ENCODE peak calls at places on chromosomes 7 and 10, in six cellular contexts. One of them, this sample, is unnamed.

GRCh38 chr7:46162582-46162981 is 241.5 kb upstream of the IGFBP3 start:
- DNase-seq in sigmoid colon: no peak
- DNase-seq in adrenal gland: peak; percentile 16
- DNase-seq in PC-3: no peak
- DNase-seq in mucosa of descending colon: no peak
- DNase-seq in mesendoderm: no peak
- DNase-seq in this sample: no peak

GRCh38 chr10:49446031-49446430 is 50.1 kb upstream of the DRGX start:
- DNase-seq in sigmoid colon: no peak
- DNase-seq in adrenal gland: no peak
- DNase-seq in PC-3: peak; percentile 52
- DNase-seq in mucosa of descending colon: no peak
- DNase-seq in mesendoderm: no peak
- DNase-seq in this sample: no peak

GRCh38 chr7:12941512-12941911 is 254.1 kb downstream of the ARL4A start:
- DNase-seq in sigmoid colon: no peak
- DNase-seq in adrenal gland: no peak
- DNase-seq in PC-3: no peak
- DNase-seq in mucosa of descending colon: no peak
- DNase-seq in mesendoderm: no peak
- DNase-seq in this sample: no peak

GRCh38 chr10:47287365-47287802 is 12.6 kb upstream of the GDF10 start:
- DNase-seq in sigmoid colon: peak; percentile 47
- DNase-seq in adrenal gland: no peak
- DNase-seq in PC-3: peak; percentile 3
- DNase-seq in mucosa of descending colon: peak; percentile 27
- DNase-seq in mesendoderm: peak; percentile 44
- DNase-seq in this sample: peak; percentile 71

GRCh38 chr7:102073931-102074880 is 212.5 kb upstream of the SH2B2 start:
- DNase-seq in sigmoid colon: no peak
- DNase-seq in adrenal gland: no peak
- DNase-seq in PC-3: no peak
- DNase-seq in mucosa of descending colon: peak; percentile 65
- DNase-seq in mesendoderm: no peak
- DNase-seq in this sample: no peak

GRCh38 chr7:151709141-151710038 is 167.5 kb downstream of the PRKAG2 start:
- DNase-seq in sigmoid colon: no peak
- DNase-seq in adrenal gland: no peak
- DNase-seq in PC-3: no peak
- DNase-seq in mucosa of descending colon: no peak
- DNase-seq in mesendoderm: no peak
- DNase-seq in this sample: no peak

GRCh38 chr10:51422311-51423120 is 276.9 kb downstream of the CSTF2T start:
- DNase-seq in sigmoid colon: peak; percentile 74
- DNase-seq in adrenal gland: peak; percentile 68
- DNase-seq in PC-3: peak; percentile 95
- DNase-seq in mucosa of descending colon: peak; percentile 45
- DNase-seq in mesendoderm: peak; percentile 63
- DNase-seq in this sample: peak; percentile 62

GRCh38 chr7:522071-522937 is 2.7 kb upstream of the PDGFA start:
- DNase-seq in sigmoid colon: no peak
- DNase-seq in adrenal gland: peak; percentile 58
- DNase-seq in PC-3: peak; percentile 37
- DNase-seq in mucosa of descending colon: peak; percentile 73
- DNase-seq in mesendoderm: peak; percentile 51
- DNase-seq in this sample: peak; percentile 85

GRCh38 chr7:2982831-2983230 is 60.8 kb downstream of the CARD11 start:
- DNase-seq in sigmoid colon: no peak
- DNase-seq in adrenal gland: no peak
- DNase-seq in PC-3: no peak
- DNase-seq in mucosa of descending colon: no peak
- DNase-seq in mesendoderm: no peak
- DNase-seq in this sample: no peak

GRCh38 chr7:14973712-14974428 is 71.3 kb upstream of the DGKB start:
- DNase-seq in sigmoid colon: no peak
- DNase-seq in adrenal gland: no peak
- DNase-seq in PC-3: no peak
- DNase-seq in mucosa of descending colon: no peak
- DNase-seq in mesendoderm: no peak
- DNase-seq in this sample: no peak

GRCh38 chr7:12756841-12757240 is 69.4 kb downstream of the ARL4A start:
- DNase-seq in sigmoid colon: no peak
- DNase-seq in adrenal gland: no peak
- DNase-seq in PC-3: peak; percentile 68
- DNase-seq in mucosa of descending colon: no peak
- DNase-seq in mesendoderm: no peak
- DNase-seq in this sample: no peak

GRCh38 chr10:110355922-110356627 is 51.4 kb upstream of the SMNDC1 start:
- DNase-seq in sigmoid colon: no peak
- DNase-seq in adrenal gland: no peak
- DNase-seq in PC-3: no peak
- DNase-seq in mucosa of descending colon: no peak
- DNase-seq in mesendoderm: no peak
- DNase-seq in this sample: no peak

GRCh38 chr7:7178081-7178480 is 4.3 kb upstream of the C1GALT1 start:
- DNase-seq in sigmoid colon: no peak
- DNase-seq in adrenal gland: no peak
- DNase-seq in PC-3: peak; percentile 89
- DNase-seq in mucosa of descending colon: no peak
- DNase-seq in mesendoderm: no peak
- DNase-seq in this sample: no peak

GRCh38 chr7:82444220-82445049 is 858 bp upstream of the CACNA2D1 start:
- DNase-seq in sigmoid colon: no peak
- DNase-seq in adrenal gland: no peak
- DNase-seq in PC-3: peak; percentile 6
- DNase-seq in mucosa of descending colon: peak; percentile 41
- DNase-seq in mesendoderm: peak; percentile 77
- DNase-seq in this sample: peak; percentile 22

GRCh38 chr7:55538538-55538937 is 33.8 kb downstream of the VOPP1 start:
- DNase-seq in sigmoid colon: no peak
- DNase-seq in adrenal gland: no peak
- DNase-seq in PC-3: peak; percentile 45
- DNase-seq in mucosa of descending colon: no peak
- DNase-seq in mesendoderm: no peak
- DNase-seq in this sample: no peak

GRCh38 chr10:82529064-82529463 is 654.1 kb downstream of the NRG3 start:
- DNase-seq in sigmoid colon: no peak
- DNase-seq in adrenal gland: no peak
- DNase-seq in PC-3: no peak
- DNase-seq in mucosa of descending colon: no peak
- DNase-seq in mesendoderm: no peak
- DNase-seq in this sample: no peak

GRCh38 chr10:132560248-132560731 is 22.7 kb downstream of the INPP5A start:
- DNase-seq in sigmoid colon: peak; percentile 71
- DNase-seq in adrenal gland: no peak
- DNase-seq in PC-3: no peak
- DNase-seq in mucosa of descending colon: no peak
- DNase-seq in mesendoderm: no peak
- DNase-seq in this sample: no peak

GRCh38 chr7:143936087-143937009 is 1.3 kb downstream of the OR2F2 start:
- DNase-seq in sigmoid colon: no peak
- DNase-seq in adrenal gland: no peak
- DNase-seq in PC-3: no peak
- DNase-seq in mucosa of descending colon: no peak
- DNase-seq in mesendoderm: no peak
- DNase-seq in this sample: no peak

GRCh38 chr7:95511716-95512260 is 26.0 kb downstream of the ASB4 start:
- DNase-seq in sigmoid colon: peak; percentile 84
- DNase-seq in adrenal gland: peak; percentile 83
- DNase-seq in PC-3: peak; percentile 74
- DNase-seq in mucosa of descending colon: peak; percentile 26
- DNase-seq in mesendoderm: peak; percentile 90
- DNase-seq in this sample: peak; percentile 54

GRCh38 chr7:549891-550625 is 30.4 kb upstream of the PDGFA start:
- DNase-seq in sigmoid colon: no peak
- DNase-seq in adrenal gland: no peak
- DNase-seq in PC-3: no peak
- DNase-seq in mucosa of descending colon: no peak
- DNase-seq in mesendoderm: no peak
- DNase-seq in this sample: no peak

GRCh38 chr7:84510501-84510900 is 315.9 kb upstream of the SEMA3A start:
- DNase-seq in sigmoid colon: no peak
- DNase-seq in adrenal gland: no peak
- DNase-seq in PC-3: no peak
- DNase-seq in mucosa of descending colon: no peak
- DNase-seq in mesendoderm: no peak
- DNase-seq in this sample: no peak

GRCh38 chr7:12771378-12771877 is 84.0 kb downstream of the ARL4A start:
- DNase-seq in sigmoid colon: peak; percentile 65
- DNase-seq in adrenal gland: peak; percentile 26
- DNase-seq in PC-3: no peak
- DNase-seq in mucosa of descending colon: peak; percentile 42
- DNase-seq in mesendoderm: peak; percentile 17
- DNase-seq in this sample: peak; percentile 20

GRCh38 chr7:4267326-4268039 is 414.6 kb upstream of the FOXK1 start:
- DNase-seq in sigmoid colon: no peak
- DNase-seq in adrenal gland: no peak
- DNase-seq in PC-3: no peak
- DNase-seq in mucosa of descending colon: no peak
- DNase-seq in mesendoderm: no peak
- DNase-seq in this sample: no peak

GRCh38 chr7:24653316-24654085 is 80.2 kb downstream of the PALS2 start:
- DNase-seq in sigmoid colon: no peak
- DNase-seq in adrenal gland: no peak
- DNase-seq in PC-3: no peak
- DNase-seq in mucosa of descending colon: no peak
- DNase-seq in mesendoderm: no peak
- DNase-seq in this sample: no peak

GRCh38 chr7:17516768-17517167 is 218.3 kb downstream of the AHR start:
- DNase-seq in sigmoid colon: no peak
- DNase-seq in adrenal gland: no peak
- DNase-seq in PC-3: no peak
- DNase-seq in mucosa of descending colon: no peak
- DNase-seq in mesendoderm: no peak
- DNase-seq in this sample: no peak

GRCh38 chr10:103854687-103855423 is 521 bp downstream of the SH3PXD2A start:
- DNase-seq in sigmoid colon: peak; percentile 78
- DNase-seq in adrenal gland: peak; percentile 27
- DNase-seq in PC-3: no peak
- DNase-seq in mucosa of descending colon: peak; percentile 68
- DNase-seq in mesendoderm: peak; percentile 72
- DNase-seq in this sample: peak; percentile 79
- H3K4me1 ChIP-seq in sigmoid colon: no peaks in the 10 kb centered on the region
- H3K4me1 ChIP-seq in adrenal gland: peaks cover 51% of the 10 kb centered on the region
- H3K4me1 ChIP-seq in PC-3: peaks cover 22% of the 10 kb centered on the region
- H3K4me1 ChIP-seq in mucosa of descending colon: peaks cover 37% of the 10 kb centered on the region
- H3K4me1 ChIP-seq in mesendoderm: peaks cover 13% of the 10 kb centered on the region
- H3K4me1 ChIP-seq in this sample: no peaks in the 10 kb centered on the region

GRCh38 chr10:84155521-84155920 is 16.2 kb downstream of the GHITM start:
- DNase-seq in sigmoid colon: no peak
- DNase-seq in adrenal gland: no peak
- DNase-seq in PC-3: no peak
- DNase-seq in mucosa of descending colon: no peak
- DNase-seq in mesendoderm: no peak
- DNase-seq in this sample: no peak
- H3K36me3 ChIP-seq in sigmoid colon: no peaks in the 10 kb centered on the region
- H3K36me3 ChIP-seq in adrenal gland: no peaks in the 10 kb centered on the region
- H3K36me3 ChIP-seq in PC-3: peaks cover 34% of the 10 kb centered on the region
- H3K36me3 ChIP-seq in mucosa of descending colon: no peaks in the 10 kb centered on the region
- H3K36me3 ChIP-seq in mesendoderm: peaks cover 5% of the 10 kb centered on the region
- H3K36me3 ChIP-seq in this sample: no peaks in the 10 kb centered on the region

DNA sequence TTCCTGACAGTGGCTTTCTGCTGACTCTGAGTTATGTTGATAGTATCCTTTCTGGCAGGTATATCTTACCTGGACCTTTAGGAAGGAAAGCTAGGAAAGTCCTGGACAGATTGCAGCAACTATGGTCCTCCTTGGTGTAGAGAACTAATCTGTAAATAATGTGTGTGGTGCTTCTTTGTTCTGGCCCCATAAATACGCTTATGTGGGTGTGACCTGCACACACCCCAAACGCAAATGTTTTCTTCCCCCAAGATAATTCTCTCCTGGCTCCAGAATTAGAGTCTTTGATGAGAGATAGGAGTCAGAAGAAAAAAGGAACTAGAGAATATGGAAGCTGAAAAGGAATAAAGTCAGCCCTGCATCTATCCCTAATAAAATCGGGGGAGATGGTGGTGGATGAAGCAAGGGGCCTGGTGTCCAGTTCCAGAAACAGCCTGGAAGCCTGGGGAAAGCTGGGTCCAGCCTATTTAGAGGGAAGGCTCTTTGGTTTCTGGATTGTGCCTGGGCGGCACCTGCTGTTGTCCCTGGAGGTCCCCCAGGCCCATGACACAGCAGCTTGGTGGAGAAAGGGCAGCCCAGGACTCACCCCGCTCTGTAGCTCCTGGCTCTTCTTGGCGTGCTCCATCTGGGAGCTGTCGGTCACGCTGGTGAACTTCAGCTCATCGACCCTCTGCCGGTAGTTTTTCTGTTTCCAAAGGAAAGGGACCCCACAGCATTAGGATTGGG is 38.2 kb downstream of the NRAP start:
- DNase-seq in sigmoid colon: no peak
- DNase-seq in adrenal gland: no peak
- DNase-seq in PC-3: no peak
- DNase-seq in mucosa of descending colon: no peak
- DNase-seq in mesendoderm: no peak
- DNase-seq in this sample: no peak
- H3K4me1 ChIP-seq in sigmoid colon: no peaks in the 10 kb centered on the region
- H3K4me1 ChIP-seq in adrenal gland: no peaks in the 10 kb centered on the region
- H3K4me1 ChIP-seq in PC-3: no peaks in the 10 kb centered on the region
- H3K4me1 ChIP-seq in mucosa of descending colon: peaks cover 32% of the 10 kb centered on the region
- H3K4me1 ChIP-seq in mesendoderm: peaks cover 5% of the 10 kb centered on the region
- H3K4me1 ChIP-seq in this sample: peaks cover 1% of the 10 kb centered on the region

DNA sequence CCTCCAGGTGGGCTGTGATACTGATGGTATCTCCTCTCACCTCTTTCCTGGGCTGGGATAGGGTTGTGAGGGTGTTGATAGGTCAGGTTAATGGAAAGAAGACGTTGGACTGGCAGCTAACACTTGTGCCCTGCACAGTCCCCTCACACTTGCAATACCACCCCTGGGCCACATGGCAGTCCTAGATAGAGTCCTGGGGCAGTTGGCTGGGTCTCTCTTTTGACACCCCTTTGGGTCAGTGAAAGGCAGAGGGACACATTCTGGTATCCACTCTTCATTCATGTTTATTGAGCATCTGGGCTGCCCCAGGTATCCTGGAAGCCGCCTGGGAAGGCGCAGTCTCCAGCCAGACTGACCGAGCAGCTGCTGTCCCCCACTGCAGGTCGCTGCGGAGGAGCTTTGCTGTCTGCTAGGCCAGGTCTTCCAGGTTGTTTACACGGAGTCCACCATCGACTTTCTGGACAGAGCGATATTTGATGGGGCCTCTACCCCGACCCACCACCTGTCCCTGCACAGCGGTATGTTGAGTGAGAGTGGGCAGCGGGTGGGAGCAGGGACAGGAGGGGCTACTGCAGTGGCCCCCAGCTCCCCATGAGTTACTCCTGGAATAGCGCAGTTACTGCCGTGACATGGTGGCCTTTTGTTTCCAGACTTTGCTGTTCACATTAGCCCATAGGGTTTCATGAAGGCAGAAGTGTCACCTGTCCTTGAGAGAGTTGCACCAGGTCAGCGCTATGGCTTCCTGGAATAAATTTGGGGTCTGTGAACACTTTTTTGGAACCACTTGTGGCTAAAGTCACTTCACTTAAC is 19.1 kb downstream of the NACAD start:
- DNase-seq in sigmoid colon: no peak
- DNase-seq in adrenal gland: no peak
- DNase-seq in PC-3: no peak
- DNase-seq in mucosa of descending colon: no peak
- DNase-seq in mesendoderm: no peak
- DNase-seq in this sample: no peak
- H3K36me3 ChIP-seq in sigmoid colon: peaks cover 9% of the 10 kb centered on the region
- H3K36me3 ChIP-seq in adrenal gland: no peaks in the 10 kb centered on the region
- H3K36me3 ChIP-seq in PC-3: peaks cover 3% of the 10 kb centered on the region
- H3K36me3 ChIP-seq in mucosa of descending colon: peaks cover 3% of the 10 kb centered on the region
- H3K36me3 ChIP-seq in mesendoderm: peaks cover 3% of the 10 kb centered on the region
- H3K36me3 ChIP-seq in this sample: peaks cover 5% of the 10 kb centered on the region